ENCODE peak calls at places on chromosomes 11 and 22, in nine cellular contexts. H, J, K, A, T, N, M, V and I are unnamed samples.

GRCh38 chr11:46370253-46370652 is 11.2 kb upstream of the MDK start:
- DNase-seq in A (no peak), N (no peak), K (no peak), H (no peak), M (no peak), T (no peak), J (no peak), V (no peak), I (no peak)

GRCh38 chr11:1480191-1480554 is 6.4 kb downstream of the MOB2 start:
- DNase-seq in K (no peak), H (no peak), A (no peak), V (no peak), J (no peak), T (no peak), N (peak; percentile 47), M (peak; percentile 86), I (no peak)

GRCh38 chr11:92226331-92227232 is 2.0 kb downstream of the FAT3 start:
- DNase-seq in N (no peak), H (peak; percentile 22), J (peak; percentile 70), A (peak; percentile 7), V (no peak), K (peak; percentile 82), T (no peak), M (peak; percentile 56), I (no peak)

GRCh38 chr11:26974068-26974790 is 19.7 kb upstream of the FIBIN start:
- DNase-seq in M (peak; percentile 54), A (no peak), H (no peak), V (no peak), N (no peak), J (no peak), K (no peak), T (no peak), I (no peak)

GRCh38 chr22:46471901-46472721 is 65.3 kb downstream of the CELSR1 start:
- DNase-seq in T (no peak), H (peak; percentile 42), J (no peak), A (no peak), M (peak; percentile 79), V (no peak), N (no peak), K (peak; percentile 55), I (no peak)

GRCh38 chr11:25838918-25839611 is 492.9 kb upstream of the ANO3 start:
- DNase-seq in H (no peak), A (no peak), J (no peak), V (no peak), K (peak; percentile 5), N (no peak), T (no peak), M (no peak), I (no peak)

GRCh38 chr11:10607462-10607861 is 39.0 kb upstream of the LYVE1 start:
- DNase-seq in J (no peak), H (no peak), T (no peak), A (no peak), M (no peak), N (no peak), K (no peak), V (no peak), I (no peak)

GRCh38 chr11:117318738-117319137 is 2.7 kb upstream of the BACE1 start:
- DNase-seq in A (no peak), K (no peak), T (no peak), H (no peak), N (no peak), M (no peak), J (no peak), V (no peak), I (no peak)

GRCh38 chr11:37512156-37512780 is 914.2 kb upstream of the RAG2 start:
- DNase-seq in N (no peak), H (no peak), V (no peak), K (no peak), M (no peak), A (no peak), T (no peak), J (no peak), I (no peak)

GRCh38 chr11:2135018-2135569 is 4.1 kb downstream of the IGF2 start:
- DNase-seq in T (no peak), M (no peak), H (no peak), N (no peak), K (no peak), J (no peak), V (no peak), A (no peak), I (no peak)

GRCh38 chr11:2211113-2211971 is 39.7 kb upstream of the TH start:
- DNase-seq in T (no peak), J (peak; percentile 51), V (no peak), K (peak; percentile 38), H (no peak), A (no peak), N (peak; percentile 41), M (peak; percentile 75), I (no peak)

GRCh38 chr11:86047275-86047991 is 21.5 kb downstream of the PICALM start:
- DNase-seq in M (peak; percentile 73), K (no peak), N (no peak), J (no peak), T (no peak), A (peak; percentile 78), V (no peak), H (no peak), I (no peak)

GRCh38 chr22:19103881-19104821 is 18.1 kb downstream of the DGCR2 start:
- DNase-seq in K (no peak), V (no peak), N (no peak), A (no peak), M (no peak), H (no peak), J (no peak), T (no peak), I (no peak)

GRCh38 chr22:17946691-17947367 is 77.5 kb downstream of the MICAL3 start:
- DNase-seq in H (no peak), N (no peak), A (peak; percentile 33), J (no peak), K (no peak), M (peak; percentile 42), V (no peak), T (no peak), I (no peak)

GRCh38 chr22:26214466-26214865 is 45.2 kb downstream of the SEZ6L start:
- DNase-seq in T (no peak), M (no peak), V (no peak), J (no peak), K (no peak), A (no peak), H (no peak), N (no peak), I (no peak)

GRCh38 chr11:133366088-133366487 is 166.2 kb downstream of the OPCML start:
- DNase-seq in A (no peak), V (no peak), K (no peak), H (no peak), T (no peak), N (no peak), M (no peak), J (no peak), I (no peak)

GRCh38 chr11:132055296-132055695 is 684.9 kb downstream of the NTM start:
- DNase-seq in M (no peak), N (no peak), A (no peak), T (no peak), J (no peak), K (no peak), V (no peak), H (no peak), I (no peak)

GRCh38 chr11:67322049-67322448 is 18.7 kb downstream of the SSH3 start:
- DNase-seq in H (no peak), V (no peak), K (no peak), J (no peak), N (peak; percentile 25), A (no peak), T (no peak), M (no peak), I (no peak)

GRCh38 chr11:100562102-100562501 is 125.0 kb upstream of the ARHGAP42 start:
- DNase-seq in T (no peak), A (peak; percentile 79), H (peak; percentile 53), J (no peak), K (no peak), N (no peak), M (peak; percentile 74), V (no peak), I (no peak)

GRCh38 chr11:121645596-121645995 is 192.8 kb upstream of the SORL1-AS1 start:
- DNase-seq in N (no peak), J (no peak), T (no peak), H (no peak), V (no peak), M (no peak), A (no peak), K (no peak), I (no peak)

GRCh38 chr22:39524089-39524752 is 3.9 kb downstream of the ATF4 start:
- DNase-seq in N (no peak), A (no peak), V (no peak), J (no peak), T (no peak), K (peak; percentile 61), H (no peak), M (peak; percentile 30), I (no peak)
- H3K36me3 ChIP-seq in N (peaks cover 57% of the 10 kb centered on the region), A (peaks cover 22% of the 10 kb centered on the region), V (peaks cover 31% of the 10 kb centered on the region), J (peaks cover 43% of the 10 kb centered on the region), T (peaks cover 59% of the 10 kb centered on the region), K (peaks cover 38% of the 10 kb centered on the region), H (peaks cover 40% of the 10 kb centered on the region), M (peaks cover 54% of the 10 kb centered on the region), I (peaks cover 30% of the 10 kb centered on the region)

GRCh38 chr22:20580179-20580578 is 72.8 kb downstream of the MED15 start:
- DNase-seq in N (no peak), H (no peak), V (no peak), A (no peak), K (no peak), M (peak; percentile 77), J (no peak), T (no peak), I (no peak)
- H3K36me3 ChIP-seq in N (peaks cover 85% of the 10 kb centered on the region), H (no peaks in the 10 kb centered on the region), V (peaks cover 77% of the 10 kb centered on the region), A (peaks cover 28% of the 10 kb centered on the region), K (peaks cover 13% of the 10 kb centered on the region), M (peaks cover 81% of the 10 kb centered on the region), J (peaks cover 52% of the 10 kb centered on the region), T (peaks cover 98% of the 10 kb centered on the region), I (peaks cover 80% of the 10 kb centered on the region)

DNA sequence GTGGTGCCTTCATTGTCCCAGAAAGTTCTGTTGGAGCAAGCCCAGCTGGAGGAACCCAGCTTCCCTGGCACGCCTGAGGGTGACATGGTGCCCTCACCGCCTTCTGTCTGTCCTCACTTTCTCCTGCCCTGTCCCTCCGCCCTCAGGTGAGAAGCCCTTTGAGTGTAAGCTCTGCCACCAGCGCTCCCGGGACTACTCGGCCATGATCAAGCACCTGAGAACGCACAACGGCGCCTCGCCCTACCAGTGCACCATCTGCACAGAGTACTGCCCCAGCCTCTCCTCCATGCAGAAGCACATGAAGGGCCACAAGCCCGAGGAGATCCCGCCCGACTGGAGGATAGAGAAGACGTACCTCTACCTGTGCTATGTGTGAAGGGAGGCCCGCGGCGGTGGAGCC is 46.0 kb upstream of the NNMT start:
- DNase-seq in M (no peak), H (no peak), A (no peak), N (no peak), V (no peak), K (no peak), T (no peak), J (no peak), I (no peak)
- H3K36me3 ChIP-seq in M (no peaks in the 10 kb centered on the region), H (no peaks in the 10 kb centered on the region), A (no peaks in the 10 kb centered on the region), N (peaks cover 86% of the 10 kb centered on the region), V (no peaks in the 10 kb centered on the region), K (no peaks in the 10 kb centered on the region), T (no peaks in the 10 kb centered on the region), J (peaks cover 14% of the 10 kb centered on the region), I (no peaks in the 10 kb centered on the region)

DNA sequence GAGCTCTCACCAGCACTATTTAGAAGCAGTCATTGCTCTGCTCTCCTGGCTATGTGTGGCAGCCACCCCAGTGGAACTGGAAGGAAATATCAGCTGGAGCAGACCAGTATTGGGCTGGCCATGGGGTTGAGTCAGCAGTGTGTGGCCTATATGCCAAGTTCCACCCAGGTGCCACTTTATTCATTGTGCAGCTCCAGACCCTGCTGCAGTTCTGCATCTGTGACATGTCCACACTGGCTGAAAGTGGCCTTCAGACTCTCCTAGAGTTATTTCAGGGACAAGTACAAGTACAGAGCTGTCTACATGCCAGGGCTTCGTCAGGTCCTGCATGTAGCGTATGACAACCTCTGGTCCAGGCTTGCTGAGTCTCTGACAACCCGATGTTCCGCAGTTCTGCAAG is 55.2 kb downstream of the CABIN1 start:
- DNase-seq in M (peak; percentile 91), T (no peak), J (no peak), K (no peak), A (peak; percentile 25), V (no peak), H (no peak), N (peak; percentile 30), I (no peak)
- H3K36me3 ChIP-seq in M (peaks cover 51% of the 10 kb centered on the region), T (peaks cover 79% of the 10 kb centered on the region), J (peaks cover 52% of the 10 kb centered on the region), K (peaks cover 32% of the 10 kb centered on the region), A (peaks cover 15% of the 10 kb centered on the region), V (peaks cover 55% of the 10 kb centered on the region), H (no peaks in the 10 kb centered on the region), N (peaks cover 76% of the 10 kb centered on the region), I (peaks cover 43% of the 10 kb centered on the region)